ENCODE peak calls at places on chromosomes 12 and 14, in four cellular contexts. U, P, G and J are unnamed samples.
A peak's percentile ranks its signal among the peaks of the same experiment; 100 is the strongest.

GRCh38 chr14:78764240-78764639 is 594.1 kb downstream of the NRXN3 start:
- DNase-seq in U (no peak), G (no peak), P (peak; percentile 8), J (no peak)

GRCh38 chr14:37931998-37932397 is 275.7 kb upstream of the SSTR1 start:
- DNase-seq in U (no peak), G (no peak), P (no peak), J (no peak)

GRCh38 chr12:40002178-40003169 is 103.4 kb downstream of the SLC2A13 start:
- DNase-seq in U (no peak), G (no peak), P (no peak), J (no peak)

GRCh38 chr14:100307215-100308111 is 1.2 kb upstream of the SLC25A29 start:
- DNase-seq in U (no peak), G (peak; percentile 38), P (peak; percentile 65), J (no peak)

GRCh38 chr12:108312885-108313203 is 26.3 kb downstream of the CMKLR1 start:
- DNase-seq in P (peak; percentile 54), G (peak; percentile 75), U (no peak), J (peak; percentile 58)

GRCh38 chr14:49954171-49954631 is 61.3 kb downstream of the ARF6 start:
- DNase-seq in G (no peak), U (no peak), P (no peak), J (no peak)

GRCh38 chr14:73945159-73945670 is 4.7 kb downstream of the FAM161B start:
- DNase-seq in G (no peak), U (no peak), P (no peak), J (no peak)

GRCh38 chr12:13102481-13103195 is 829 bp downstream of the GSG1 start:
- DNase-seq in G (no peak), U (no peak), P (no peak), J (no peak)

GRCh38 chr14:92473947-92474535 is 39.5 kb upstream of the RIN3 start:
- DNase-seq in U (no peak), P (no peak), G (no peak), J (no peak)

GRCh38 chr12:3836641-3837040 is 36.6 kb downstream of the PARP11 start:
- DNase-seq in G (no peak), U (no peak), P (no peak), J (no peak)

GRCh38 chr14:70906785-70907171 is 481 bp upstream of the PCNX1 start:
- DNase-seq in U (peak; percentile 40), G (no peak), P (no peak), J (no peak)

GRCh38 chr14:91021115-91021514 is 39.3 kb downstream of the RPS6KA5 start:
- DNase-seq in P (no peak), G (no peak), U (no peak), J (no peak)